ENCODE peak calls at places on chromosomes 2 and 18, in nine cellular contexts. B, Y, J, D, Z, A, N, G and X are unnamed samples.

GRCh38 chr2:238892796-238893195 is 44.9 kb downstream of the TWIST2 start:
- DNase-seq in B (no peak), Y (no peak), J (no peak), D (no peak), Z (no peak), A (no peak), N (no peak), G (no peak), X (no peak)

GRCh38 chr2:57733959-57734358 is 312.6 kb upstream of the VRK2 start:
- DNase-seq in B (no peak), Y (no peak), J (no peak), D (no peak), Z (no peak), A (no peak), N (no peak), G (no peak), X (no peak)

GRCh38 chr2:29213871-29214341 is 98.7 kb downstream of the CLIP4 start:
- DNase-seq in B (peak; percentile 74), Y (no peak), J (no peak), D (no peak), Z (peak; percentile 14), A (no peak), N (no peak), G (no peak), X (no peak)

GRCh38 chr2:231928481-231928880 is 2.3 kb upstream of the NPPC start:
- DNase-seq in B (peak; percentile 40), Y (no peak), J (no peak), D (no peak), Z (peak; percentile 35), A (no peak), N (no peak), G (no peak), X (no peak)

GRCh38 chr18:11947214-11948119 is 33.8 kb upstream of the IMPA2 start:
- DNase-seq in B (peak; percentile 93), Y (peak; percentile 65), J (peak; percentile 53), D (peak; percentile 82), Z (peak; percentile 61), A (no peak), N (peak; percentile 33), G (peak; percentile 14), X (peak; percentile 2)

GRCh38 chr2:30074023-30074422 is 72.8 kb upstream of the YPEL5 start:
- DNase-seq in B (no peak), Y (no peak), J (no peak), D (no peak), Z (no peak), A (no peak), N (no peak), G (no peak), X (no peak)

GRCh38 chr2:219524817-219525216 is 10.5 kb downstream of the ASIC4 start:
- DNase-seq in B (no peak), Y (no peak), J (no peak), D (no peak), Z (no peak), A (no peak), N (no peak), G (no peak), X (no peak)

GRCh38 chr18:59485382-59485781 is 126.3 kb upstream of the LMAN1 start:
- DNase-seq in B (no peak), Y (no peak), J (no peak), D (no peak), Z (no peak), A (no peak), N (no peak), G (no peak), X (no peak)

GRCh38 chr2:18387479-18388206 is 172.8 kb downstream of the RDH14 start:
- DNase-seq in B (peak; percentile 91), Y (peak; percentile 64), J (peak; percentile 21), D (peak; percentile 80), Z (peak; percentile 85), A (peak; percentile 47), N (peak; percentile 47), G (peak; percentile 46), X (no peak)

GRCh38 chr2:239807568-239807967 is 217.6 kb downstream of the NDUFA10 start:
- DNase-seq in B (no peak), Y (no peak), J (no peak), D (no peak), Z (peak; percentile 31), A (no peak), N (no peak), G (no peak), X (no peak)

GRCh38 chr2:103338819-103339218 is 577.0 kb downstream of the TMEM182 start:
- DNase-seq in B (no peak), Y (no peak), J (no peak), D (no peak), Z (no peak), A (no peak), N (no peak), G (no peak), X (no peak)

GRCh38 chr2:188853307-188853706 is 120.9 kb upstream of the COL3A1 start:
- DNase-seq in B (peak; percentile 48), Y (no peak), J (no peak), D (peak; percentile 76), Z (no peak), A (no peak), N (no peak), G (no peak), X (no peak)

GRCh38 chr2:217798191-217798590 is 204.6 kb downstream of the TNS1 start:
- DNase-seq in B (no peak), Y (no peak), J (no peak), D (no peak), Z (no peak), A (no peak), N (no peak), G (no peak), X (no peak)

GRCh38 chr2:27308359-27308875 is at the start of gene UCN:
- DNase-seq in B (peak; percentile 93), Y (no peak), J (no peak), D (peak; percentile 47), Z (peak; percentile 57), A (no peak), N (no peak), G (no peak), X (no peak)